ENCODE peak calls at places on chromosome 16, in eight cellular contexts. D is germinal center; F is stimulated activated naive CD8-positive, alpha-beta T cell treated with anti-CD3 and anti-CD28 coated beads, Interleukin-15, amount 100 ng/mL, for 72 hours; V is amniotic stem cell; T is lower leg skin; M is HEK293T; X is memory B cell; G is CD4-positive, alpha-beta memory T cell. B is an unnamed sample.

GRCh38 chr16:87216824-87217205 is 100.4 kb downstream of the C16orf95 start:
- DNase-seq in D (no peak), F (no peak), V (no peak), T (peak; percentile 82), M (no peak), X (no peak), G (no peak), B (no peak)

GRCh38 chr16:4288148-4288921 is 15.5 kb upstream of the TFAP4 start:
- DNase-seq in D (peak; percentile 90), F (peak; percentile 77), V (peak; percentile 26), T (peak; percentile 95), M (peak; percentile 77), X (peak; percentile 85), G (peak; percentile 74), B (peak; percentile 87)

GRCh38 chr16:64365448-64365858 is 756.4 kb downstream of the CDH11 start:
- DNase-seq in D (no peak), F (no peak), V (no peak), T (no peak), M (no peak), X (no peak), G (no peak), B (no peak)

GRCh38 chr16:19746561-19746960 is 28.5 kb downstream of the IQCK start:
- DNase-seq in D (no peak), F (no peak), V (no peak), T (peak; percentile 45), M (no peak), X (no peak), G (no peak), B (no peak)

GRCh38 chr16:69193860-69194259 is 6.9 kb downstream of the SNTB2 start:
- DNase-seq in D (no peak), F (no peak), V (no peak), T (no peak), M (no peak), X (no peak), G (no peak), B (no peak)

GRCh38 chr16:88580371-88580770 is 10.2 kb downstream of the ZC3H18 start:
- DNase-seq in D (no peak), F (no peak), V (no peak), T (no peak), M (no peak), X (no peak), G (no peak), B (no peak)

GRCh38 chr16:89704281-89704680 is 2.8 kb upstream of the SPATA2L start:
- DNase-seq in D (no peak), F (no peak), V (no peak), T (peak; percentile 81), M (no peak), X (no peak), G (no peak), B (no peak)

GRCh38 chr16:28163699-28164584 is 47.8 kb downstream of the XPO6 start:
- DNase-seq in D (no peak), F (peak; percentile 35), V (no peak), T (no peak), M (no peak), X (no peak), G (no peak), B (no peak)

GRCh38 chr16:49482690-49483089 is 109.1 kb downstream of the C16orf78 start:
- DNase-seq in D (no peak), F (no peak), V (no peak), T (peak; percentile 40), M (no peak), X (no peak), G (no peak), B (no peak)

GRCh38 chr16:7714775-7715174 is 382.1 kb downstream of the RBFOX1 start:
- DNase-seq in D (no peak), F (no peak), V (no peak), T (no peak), M (no peak), X (no peak), G (no peak), B (no peak)

GRCh38 chr16:4675864-4676786 is 17.2 kb upstream of the NUDT16L1 start:
- DNase-seq in D (no peak), F (peak; percentile 88), V (no peak), T (no peak), M (no peak), X (no peak), G (peak; percentile 76), B (peak; percentile 84)

GRCh38 chr16:85350973-85351372 is 238.7 kb upstream of the CIBAR2 start:
- DNase-seq in D (no peak), F (no peak), V (peak; percentile 93), T (peak; percentile 96), M (no peak), X (no peak), G (no peak), B (no peak)

GRCh38 chr16:88405325-88406060 is 22.7 kb downstream of the ZNF469 start:
- DNase-seq in D (no peak), F (no peak), V (no peak), T (no peak), M (no peak), X (no peak), G (no peak), B (no peak)